ENCODE peak calls at places on chromosomes 1 and 21, in seven cellular contexts. One of them, this sample, is unnamed.

GRCh38 chr1:210857724-210858123 is 276.2 kb downstream of the KCNH1 start:
- DNase-seq in HCT116: no peak
- DNase-seq in mesendoderm: peak
- DNase-seq in cerebellar cortex: no peak
- DNase-seq in uterus: no peak
- DNase-seq in caudate nucleus: no peak
- DNase-seq in substantia nigra: no peak
- DNase-seq in this sample: no peak

GRCh38 chr1:156741613-156741983 is 710 bp upstream of the MRPL24 start:
- DNase-seq in mesendoderm: no peak
- DNase-seq in caudate nucleus: no peak
- DNase-seq in HCT116: no peak
- DNase-seq in uterus: no peak
- DNase-seq in substantia nigra: no peak
- DNase-seq in cerebellar cortex: no peak
- DNase-seq in this sample: no peak

GRCh38 chr21:42398414-42399030 is 2.7 kb upstream of the TMPRSS3 start:
- DNase-seq in caudate nucleus: no peak
- DNase-seq in HCT116: no peak
- DNase-seq in cerebellar cortex: no peak
- DNase-seq in uterus: no peak
- DNase-seq in mesendoderm: peak
- DNase-seq in substantia nigra: no peak
- DNase-seq in this sample: no peak

GRCh38 chr1:229563701-229564100 is 5.2 kb upstream of the ABCB10 start:
- DNase-seq in uterus: peak
- DNase-seq in caudate nucleus: no peak
- DNase-seq in cerebellar cortex: no peak
- DNase-seq in substantia nigra: no peak
- DNase-seq in mesendoderm: peak
- DNase-seq in HCT116: no peak
- DNase-seq in this sample: no peak

GRCh38 chr1:111199329-111199728 is 1.1 kb downstream of the DENND2D start:
- DNase-seq in substantia nigra: no peak
- DNase-seq in caudate nucleus: no peak
- DNase-seq in uterus: no peak
- DNase-seq in cerebellar cortex: no peak
- DNase-seq in mesendoderm: no peak
- DNase-seq in HCT116: no peak
- DNase-seq in this sample: no peak

GRCh38 chr1:91777630-91778300 is 108.2 kb downstream of the TGFBR3 start:
- DNase-seq in mesendoderm: no peak
- DNase-seq in caudate nucleus: no peak
- DNase-seq in substantia nigra: no peak
- DNase-seq in uterus: no peak
- DNase-seq in cerebellar cortex: no peak
- DNase-seq in HCT116: no peak
- DNase-seq in this sample: no peak

GRCh38 chr1:39394598-39394997 is 96.8 kb upstream of the BMP8A start:
- DNase-seq in mesendoderm: peak
- DNase-seq in caudate nucleus: no peak
- DNase-seq in HCT116: peak
- DNase-seq in cerebellar cortex: no peak
- DNase-seq in substantia nigra: no peak
- DNase-seq in uterus: no peak
- DNase-seq in this sample: no peak

GRCh38 chr1:37553598-37553926 is 531 bp downstream of the SNIP1 start:
- DNase-seq in uterus: no peak
- DNase-seq in caudate nucleus: no peak
- DNase-seq in HCT116: no peak
- DNase-seq in substantia nigra: no peak
- DNase-seq in mesendoderm: no peak
- DNase-seq in cerebellar cortex: no peak
- DNase-seq in this sample: no peak

GRCh38 chr1:176998396-176998795 is 166.1 kb downstream of the ASTN1 start:
- DNase-seq in HCT116: no peak
- DNase-seq in cerebellar cortex: no peak
- DNase-seq in mesendoderm: no peak
- DNase-seq in uterus: no peak
- DNase-seq in substantia nigra: no peak
- DNase-seq in caudate nucleus: no peak
- DNase-seq in this sample: no peak

GRCh38 chr1:85295006-85295431 is 18.6 kb upstream of the BCL10 start:
- DNase-seq in substantia nigra: no peak
- DNase-seq in mesendoderm: no peak
- DNase-seq in HCT116: peak
- DNase-seq in caudate nucleus: no peak
- DNase-seq in cerebellar cortex: no peak
- DNase-seq in uterus: no peak
- DNase-seq in this sample: no peak

GRCh38 chr1:59846895-59847282 is 32.1 kb downstream of the HOOK1 start:
- DNase-seq in uterus: no peak
- DNase-seq in caudate nucleus: no peak
- DNase-seq in HCT116: no peak
- DNase-seq in substantia nigra: no peak
- DNase-seq in cerebellar cortex: no peak
- DNase-seq in mesendoderm: no peak
- DNase-seq in this sample: no peak

GRCh38 chr1:155978973-155979429 is 654 bp upstream of the ARHGEF2 start:
- DNase-seq in mesendoderm: no peak
- DNase-seq in caudate nucleus: no peak
- DNase-seq in cerebellar cortex: no peak
- DNase-seq in HCT116: no peak
- DNase-seq in uterus: peak
- DNase-seq in substantia nigra: no peak
- DNase-seq in this sample: no peak

GRCh38 chr1:205313681-205314308 is 7.8 kb downstream of the NUAK2 start:
- DNase-seq in HCT116: no peak
- DNase-seq in caudate nucleus: peak
- DNase-seq in substantia nigra: peak
- DNase-seq in mesendoderm: peak
- DNase-seq in uterus: peak
- DNase-seq in cerebellar cortex: peak
- DNase-seq in this sample: no peak

GRCh38 chr1:106897976-106898375 is 158.5 kb upstream of the PRMT6 start:
- DNase-seq in substantia nigra: no peak
- DNase-seq in HCT116: no peak
- DNase-seq in cerebellar cortex: no peak
- DNase-seq in mesendoderm: no peak
- DNase-seq in caudate nucleus: no peak
- DNase-seq in uterus: no peak
- DNase-seq in this sample: no peak

GRCh38 chr1:36938807-36939206 is 95.5 kb downstream of the GRIK3 start:
- DNase-seq in substantia nigra: no peak
- DNase-seq in mesendoderm: no peak
- DNase-seq in cerebellar cortex: no peak
- DNase-seq in HCT116: no peak
- DNase-seq in caudate nucleus: no peak
- DNase-seq in uterus: no peak
- DNase-seq in this sample: no peak

GRCh38 chr21:45331521-45332257 is 44.0 kb upstream of the POFUT2 start:
- DNase-seq in mesendoderm: no peak
- DNase-seq in HCT116: no peak
- DNase-seq in substantia nigra: no peak
- DNase-seq in uterus: no peak
- DNase-seq in caudate nucleus: no peak
- DNase-seq in cerebellar cortex: no peak
- DNase-seq in this sample: no peak

GRCh38 chr1:170805957-170806662 is 129.2 kb upstream of the MROH9 start:
- DNase-seq in substantia nigra: no peak
- DNase-seq in uterus: peak
- DNase-seq in caudate nucleus: no peak
- DNase-seq in HCT116: no peak
- DNase-seq in mesendoderm: no peak
- DNase-seq in cerebellar cortex: no peak
- DNase-seq in this sample: no peak

GRCh38 chr1:40039245-40039756 is 1.2 kb upstream of the CAP1 start:
- DNase-seq in substantia nigra: no peak
- DNase-seq in mesendoderm: peak
- DNase-seq in caudate nucleus: no peak
- DNase-seq in cerebellar cortex: peak
- DNase-seq in HCT116: no peak
- DNase-seq in uterus: peak
- DNase-seq in this sample: no peak

GRCh38 chr1:110948038-110948810 is 15.5 kb downstream of the LRIF1 start:
- DNase-seq in HCT116: no peak
- DNase-seq in mesendoderm: peak
- DNase-seq in uterus: no peak
- DNase-seq in caudate nucleus: no peak
- DNase-seq in substantia nigra: no peak
- DNase-seq in cerebellar cortex: no peak
- DNase-seq in this sample: no peak

GRCh38 chr1:204314209-204314892 is 45.4 kb downstream of the PLEKHA6 start:
- DNase-seq in substantia nigra: no peak
- DNase-seq in mesendoderm: peak
- DNase-seq in uterus: no peak
- DNase-seq in HCT116: no peak
- DNase-seq in caudate nucleus: no peak
- DNase-seq in cerebellar cortex: no peak
- DNase-seq in this sample: peak

GRCh38 chr1:228212415-228212965 is 4.6 kb downstream of the OBSCN start:
- DNase-seq in mesendoderm: peak
- DNase-seq in caudate nucleus: no peak
- DNase-seq in HCT116: no peak
- DNase-seq in substantia nigra: no peak
- DNase-seq in uterus: no peak
- DNase-seq in cerebellar cortex: no peak
- DNase-seq in this sample: no peak

This sample was measured in lower leg skin.